ENCODE peak calls at places on chromosomes 7 and 10, in four cellular contexts. M is T-helper 2 cell, T is transverse colon, P is GM04504. H is an unnamed sample.
A peak's percentile ranks its signal among the peaks of the same experiment; 100 is the strongest.

GRCh38 chr10:117548191-117548668 is 5.7 kb downstream of the EMX2 start:
- DNase-seq in T (no peak), P (no peak), M (no peak), H (no peak)

GRCh38 chr7:48147078-48147591 is 24.1 kb upstream of the ABCA13 start:
- DNase-seq in P (no peak), T (peak; percentile 54), M (no peak), H (no peak)

GRCh38 chr7:85030893-85031292 is 156.0 kb downstream of the SEMA3D start:
- DNase-seq in M (no peak), P (no peak), T (no peak), H (no peak)

GRCh38 chr10:11468126-11468742 is 143.2 kb downstream of the USP6NL start:
- DNase-seq in P (no peak), M (no peak), T (no peak), H (no peak)

GRCh38 chr10:98349508-98349922 is 65.5 kb downstream of the PYROXD2 start:
- DNase-seq in T (peak; percentile 38), P (peak; percentile 100), M (no peak), H (no peak)

GRCh38 chr7:55128693-55129394 is 110.0 kb downstream of the EGFR start:
- DNase-seq in M (no peak), P (no peak), T (no peak), H (no peak)

GRCh38 chr7:22787936-22788335 is 34.7 kb downstream of the TOMM7 start:
- DNase-seq in T (no peak), M (no peak), P (no peak), H (no peak)

GRCh38 chr7:75573477-75574019 is 81.4 kb downstream of the SPDYE5 start:
- DNase-seq in P (no peak), T (no peak), M (no peak), H (no peak)

GRCh38 chr10:96446966-96447596 is 66.6 kb downstream of the TLL2 start:
- DNase-seq in M (no peak), T (no peak), P (no peak), H (no peak)

GRCh38 chr7:136976504-136977251 is 108.2 kb downstream of the CHRM2 start:
- DNase-seq in T (no peak), P (peak; percentile 35), M (no peak), H (no peak)

GRCh38 chr7:22549051-22549450 is 49.1 kb upstream of the STEAP1B start:
- DNase-seq in P (no peak), M (no peak), T (no peak), H (no peak)

GRCh38 chr7:305410-306151 is 15.6 kb downstream of the FOXL3 start:
- DNase-seq in T (no peak), P (no peak), M (no peak), H (no peak)

GRCh38 chr10:35640951-35641429 is 1.1 kb downstream of the FZD8 start:
- DNase-seq in M (no peak), T (peak; percentile 71), P (no peak), H (peak; percentile 25)

GRCh38 chr10:124946945-124947344 is 5.0 kb downstream of the ZRANB1 start:
- DNase-seq in T (no peak), M (no peak), P (no peak), H (no peak)

GRCh38 chr10:100731603-100732596 is 13.5 kb upstream of the PAX2 start:
- DNase-seq in P (no peak), M (no peak), T (no peak), H (no peak)

GRCh38 chr10:79331709-79332108 is 15.6 kb upstream of the PPIF start:
- DNase-seq in M (no peak), P (peak; percentile 75), T (no peak), H (peak; percentile 38)

GRCh38 chr7:93148135-93148534 is at the start of gene SAMD9L:
- DNase-seq in M (no peak), P (no peak), T (no peak), H (no peak)

GRCh38 chr10:44280615-44281014 is 104.3 kb downstream of the CXCL12 start:
- DNase-seq in P (peak; percentile 34), M (no peak), T (no peak), H (no peak)

GRCh38 chr10:43392757-43393156 is 16.2 kb downstream of the HNRNPF start:
- DNase-seq in T (no peak), M (no peak), P (no peak), H (no peak)

GRCh38 chr10:110504111-110504735 is 6.5 kb downstream of the DUSP5 start:
- DNase-seq in P (peak; percentile 57), M (no peak), T (peak; percentile 55), H (peak; percentile 63)

GRCh38 chr10:70985824-70986336 is 97.5 kb upstream of the PCBD1 start:
- DNase-seq in P (no peak), M (no peak), T (peak; percentile 48), H (no peak)

GRCh38 chr10:75402486-75403143 is 1.1 kb upstream of the ZNF503 start:
- DNase-seq in M (no peak), P (no peak), T (peak; percentile 30), H (no peak)

GRCh38 chr7:75977741-75978140 is 16.7 kb downstream of the TMEM120A start:
- DNase-seq in M (no peak), P (no peak), T (no peak), H (no peak)

GRCh38 chr10:12954866-12955265 is 46.6 kb downstream of the CCDC3 start:
- DNase-seq in T (no peak), M (no peak), P (no peak), H (no peak)

GRCh38 chr7:2100278-2101205 is 132.2 kb downstream of the MAD1L1 start:
- DNase-seq in T (no peak), M (no peak), P (no peak), H (no peak)

GRCh38 chr10:71827828-71828227 is 23.2 kb downstream of the PSAP start:
- DNase-seq in T (no peak), P (no peak), M (no peak), H (no peak)

GRCh38 chr7:125467996-125468854 is 538.6 kb upstream of the POT1 start:
- DNase-seq in T (no peak), M (no peak), P (no peak), H (no peak)

GRCh38 chr10:27482984-27483956 is 20.8 kb upstream of the RAB18 start:
- DNase-seq in T (no peak), M (no peak), P (no peak), H (no peak)

GRCh38 chr10:89119651-89120050 is 87.5 kb downstream of the CH25H start:
- DNase-seq in T (no peak), M (no peak), P (no peak), H (no peak)

GRCh38 chr7:93055543-93056107 is 62.2 kb downstream of the SAMD9 start:
- DNase-seq in P (peak; percentile 14), T (no peak), M (no peak), H (no peak)

GRCh38 chr10:115084434-115084833 is 8.7 kb upstream of the ATRNL1 start:
- DNase-seq in M (no peak), T (no peak), P (no peak), H (no peak)

GRCh38 chr10:78802866-78803265 is 265.9 kb upstream of the ZMIZ1 start:
- DNase-seq in M (no peak), T (peak; percentile 17), P (peak; percentile 71), H (no peak)

GRCh38 chr10:103659674-103660363 is 166.3 kb downstream of the NEURL1 start:
- DNase-seq in T (peak; percentile 63), M (no peak), P (peak; percentile 89), H (peak; percentile 47)

H was measured in effector memory CD8-positive, alpha-beta T cell.